ENCODE peak calls at places on chromosome 21, in seven cellular contexts. S is NCI-H1105 treated with DMSO at 0.1 percent for 48 hours; H is SW480; T is stimulated activated CD4-positive, alpha-beta T cell treated with anti-CD3 and anti-CD28 coated beads, Interleukin-15, amount 100 ng/mL, for 1 hour; N is left lung; Z is activated T-cell treated with anti-CD3 and anti-CD28 coated beads, Interleukin-2, amount 50 U/mL, for 1 hour; F is NCI-H2171. R is an unnamed sample.

GRCh38 chr21:14750041-14750440 is 203.9 kb upstream of the SAMSN1 start:
- DNase-seq in F (no peak), Z (no peak), H (no peak), N (no peak), T (no peak), S (no peak), R (no peak)

GRCh38 chr21:15730484-15731242 is 881 bp downstream of the USP25 start:
- DNase-seq in Z (no peak), S (no peak), T (no peak), N (no peak), H (peak), F (no peak), R (no peak)

GRCh38 chr21:36627242-36627641 is 71.7 kb upstream of the SIM2 start:
- DNase-seq in N (no peak), H (no peak), T (no peak), Z (no peak), F (no peak), S (no peak), R (no peak)

GRCh38 chr21:41802684-41803083 is 35.8 kb upstream of the RIPK4 start:
- DNase-seq in S (no peak), Z (no peak), N (no peak), T (no peak), H (no peak), F (no peak), R (no peak)

GRCh38 chr21:14115646-14116045 is 95.1 kb downstream of the LIPI start:
- DNase-seq in T (no peak), Z (no peak), S (no peak), H (no peak), N (no peak), F (no peak), R (no peak)

GRCh38 chr21:42781981-42782722 is 97.2 kb downstream of the WDR4 start:
- DNase-seq in T (no peak), H (no peak), F (no peak), Z (no peak), N (peak), S (no peak), R (no peak)

GRCh38 chr21:19049567-19049966 is 646.0 kb upstream of the TMPRSS15 start:
- DNase-seq in Z (no peak), T (no peak), S (no peak), F (no peak), H (no peak), N (no peak), R (no peak)

GRCh38 chr21:20739421-20739820 is 258.8 kb upstream of the NCAM2 start:
- DNase-seq in N (no peak), Z (no peak), H (peak), F (no peak), T (no peak), S (no peak), R (no peak)

GRCh38 chr21:29105218-29105617 is 25.2 kb upstream of the MAP3K7CL start:
- DNase-seq in T (no peak), Z (no peak), F (no peak), S (no peak), N (no peak), H (no peak), R (no peak)

GRCh38 chr21:15446193-15446592 is 283.6 kb upstream of the USP25 start:
- DNase-seq in H (no peak), T (no peak), S (no peak), Z (no peak), N (peak), F (no peak), R (no peak)

GRCh38 chr21:26061437-26061836 is 109.1 kb downstream of the APP start:
- DNase-seq in H (no peak), F (peak), S (no peak), Z (no peak), T (no peak), N (no peak), R (peak)

GRCh38 chr21:42389449-42389835 is 6.4 kb downstream of the TMPRSS3 start:
- DNase-seq in Z (no peak), F (no peak), H (peak), S (no peak), T (no peak), N (peak), R (no peak)

GRCh38 chr21:46375560-46376230 is 51.7 kb downstream of the PCNT start:
- DNase-seq in F (no peak), S (no peak), N (peak), H (no peak), T (no peak), Z (no peak), R (no peak)

GRCh38 chr21:28228624-28228995 is 764.1 kb downstream of the LTN1 start:
- DNase-seq in S (no peak), N (no peak), F (no peak), H (no peak), Z (no peak), T (no peak), R (no peak)

GRCh38 chr21:16891821-16892220 is 621.0 kb upstream of the CXADR start:
- DNase-seq in Z (no peak), T (no peak), S (no peak), H (no peak), F (no peak), N (no peak), R (no peak)

GRCh38 chr21:44433791-44434567 is 21.3 kb upstream of the LRRC3 start:
- DNase-seq in F (no peak), H (no peak), S (no peak), Z (peak), N (peak), T (no peak), R (no peak)

GRCh38 chr21:42892582-42892930 is 553 bp upstream of the NDUFV3 start:
- DNase-seq in H (no peak), Z (no peak), T (no peak), N (no peak), S (no peak), F (no peak), R (no peak)

GRCh38 chr21:33817663-33818433 is 97.8 kb downstream of the ATP5PO start:
- DNase-seq in F (no peak), Z (no peak), S (peak), N (no peak), H (no peak), T (no peak), R (no peak)